ENCODE peak calls at places on chromosomes 7 and 10, in ten cellular contexts. One of them, this sample, is unnamed.

GRCh38 chr7:92797693-92798092 is 38.7 kb downstream of the CDK6 start:
- DNase-seq in A549: no peak
- DNase-seq in right lobe of liver: no peak
- DNase-seq in colonic mucosa: no peak
- DNase-seq in suprapubic skin: no peak
- DNase-seq in upper lobe of right lung: no peak
- DNase-seq in breast epithelium: no peak
- DNase-seq in PC-9: no peak
- DNase-seq in WERI-Rb-1: no peak
- DNase-seq in esophagus squamous epithelium: no peak
- DNase-seq in this sample: no peak

GRCh38 chr7:17448479-17449423 is 150.3 kb downstream of the AHR start:
- DNase-seq in suprapubic skin: no peak
- DNase-seq in upper lobe of right lung: no peak
- DNase-seq in esophagus squamous epithelium: no peak
- DNase-seq in colonic mucosa: no peak
- DNase-seq in breast epithelium: no peak
- DNase-seq in right lobe of liver: no peak
- DNase-seq in WERI-Rb-1: no peak
- DNase-seq in A549: no peak
- DNase-seq in PC-9: no peak
- DNase-seq in this sample: no peak

GRCh38 chr7:149495785-149496641 is 1.6 kb downstream of the ZNF746 start:
- DNase-seq in suprapubic skin: no peak
- DNase-seq in A549: no peak
- DNase-seq in PC-9: peak; percentile 47
- DNase-seq in right lobe of liver: peak; percentile 79
- DNase-seq in esophagus squamous epithelium: no peak
- DNase-seq in upper lobe of right lung: no peak
- DNase-seq in colonic mucosa: peak; percentile 63
- DNase-seq in breast epithelium: peak; percentile 54
- DNase-seq in WERI-Rb-1: no peak
- DNase-seq in this sample: no peak

GRCh38 chr7:151415375-151416112 is 5.7 kb upstream of the WDR86 start:
- DNase-seq in suprapubic skin: no peak
- DNase-seq in right lobe of liver: no peak
- DNase-seq in breast epithelium: no peak
- DNase-seq in WERI-Rb-1: no peak
- DNase-seq in PC-9: no peak
- DNase-seq in A549: no peak
- DNase-seq in colonic mucosa: no peak
- DNase-seq in upper lobe of right lung: peak; percentile 41
- DNase-seq in esophagus squamous epithelium: no peak
- DNase-seq in this sample: no peak

GRCh38 chr7:92560602-92561001 is 29.6 kb downstream of the FAM133B start:
- DNase-seq in PC-9: no peak
- DNase-seq in A549: no peak
- DNase-seq in right lobe of liver: no peak
- DNase-seq in WERI-Rb-1: no peak
- DNase-seq in esophagus squamous epithelium: no peak
- DNase-seq in breast epithelium: no peak
- DNase-seq in upper lobe of right lung: no peak
- DNase-seq in suprapubic skin: no peak
- DNase-seq in colonic mucosa: no peak
- DNase-seq in this sample: no peak

GRCh38 chr7:104973909-104974415 is 40.0 kb upstream of the KMT2E start:
- DNase-seq in A549: no peak
- DNase-seq in esophagus squamous epithelium: no peak
- DNase-seq in PC-9: no peak
- DNase-seq in colonic mucosa: peak; percentile 67
- DNase-seq in upper lobe of right lung: no peak
- DNase-seq in WERI-Rb-1: no peak
- DNase-seq in breast epithelium: no peak
- DNase-seq in suprapubic skin: no peak
- DNase-seq in right lobe of liver: no peak
- DNase-seq in this sample: no peak

GRCh38 chr7:106344861-106345260 is 60.1 kb upstream of the NAMPT start:
- DNase-seq in breast epithelium: no peak
- DNase-seq in PC-9: no peak
- DNase-seq in upper lobe of right lung: no peak
- DNase-seq in right lobe of liver: no peak
- DNase-seq in suprapubic skin: no peak
- DNase-seq in A549: no peak
- DNase-seq in colonic mucosa: no peak
- DNase-seq in WERI-Rb-1: no peak
- DNase-seq in esophagus squamous epithelium: no peak
- DNase-seq in this sample: no peak

GRCh38 chr7:1692500-1693418 is 22.7 kb downstream of the ELFN1 start:
- DNase-seq in breast epithelium: no peak
- DNase-seq in PC-9: no peak
- DNase-seq in suprapubic skin: peak; percentile 67
- DNase-seq in right lobe of liver: peak; percentile 33
- DNase-seq in esophagus squamous epithelium: no peak
- DNase-seq in colonic mucosa: no peak
- DNase-seq in WERI-Rb-1: peak; percentile 5
- DNase-seq in A549: no peak
- DNase-seq in upper lobe of right lung: peak; percentile 46
- DNase-seq in this sample: no peak

GRCh38 chr7:142668495-142668894 is 80.8 kb upstream of the PRSS1 start:
- DNase-seq in WERI-Rb-1: no peak
- DNase-seq in breast epithelium: no peak
- DNase-seq in suprapubic skin: no peak
- DNase-seq in esophagus squamous epithelium: no peak
- DNase-seq in A549: no peak
- DNase-seq in PC-9: no peak
- DNase-seq in upper lobe of right lung: no peak
- DNase-seq in colonic mucosa: no peak
- DNase-seq in right lobe of liver: no peak
- DNase-seq in this sample: no peak

DNA sequence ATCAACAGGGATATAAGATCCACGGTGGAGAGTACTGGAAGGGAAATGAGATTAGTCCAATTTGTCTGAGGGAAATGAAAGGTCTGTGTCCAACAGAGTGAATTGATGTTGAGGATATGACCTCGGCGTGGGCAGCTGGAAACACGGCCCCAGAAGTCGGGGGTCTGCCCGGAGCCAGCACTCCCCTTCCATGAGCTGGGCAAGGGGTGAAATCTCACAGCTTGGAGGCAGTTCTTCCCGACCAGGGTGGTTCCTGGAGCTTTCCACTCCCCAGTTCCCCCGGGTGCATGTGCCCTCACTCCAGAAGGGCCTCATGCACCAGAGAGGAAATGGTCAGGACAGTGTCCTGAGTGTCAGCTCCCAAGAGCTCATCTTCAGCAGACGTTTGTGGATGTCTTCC is 264.7 kb upstream of the PPP2R2D start:
- DNase-seq in WERI-Rb-1: no peak
- DNase-seq in esophagus squamous epithelium: no peak
- DNase-seq in upper lobe of right lung: no peak
- DNase-seq in colonic mucosa: no peak
- DNase-seq in breast epithelium: no peak
- DNase-seq in suprapubic skin: no peak
- DNase-seq in PC-9: no peak
- DNase-seq in A549: no peak
- DNase-seq in right lobe of liver: no peak
- DNase-seq in this sample: no peak
- H3K9me3 ChIP-seq in WERI-Rb-1: peaks cover 7% of the 10 kb centered on the region
- H3K9me3 ChIP-seq in esophagus squamous epithelium: peaks cover 4% of the 10 kb centered on the region
- H3K9me3 ChIP-seq in upper lobe of right lung: peaks cover 7% of the 10 kb centered on the region
- H3K9me3 ChIP-seq in colonic mucosa: no peaks in the 10 kb centered on the region
- H3K9me3 ChIP-seq in breast epithelium: peaks cover 9% of the 10 kb centered on the region
- H3K9me3 ChIP-seq in suprapubic skin: peaks cover 16% of the 10 kb centered on the region
- H3K9me3 ChIP-seq in PC-9: no peaks in the 10 kb centered on the region
- H3K9me3 ChIP-seq in A549: peaks cover 24% of the 10 kb centered on the region
- H3K9me3 ChIP-seq in right lobe of liver: no peaks in the 10 kb centered on the region
- H3K9me3 ChIP-seq in this sample: peaks cover 4% of the 10 kb centered on the region

GRCh38 chr7:69677054-69677847 is 79.0 kb downstream of the AUTS2 start:
- DNase-seq in right lobe of liver: no peak
- DNase-seq in breast epithelium: no peak
- DNase-seq in WERI-Rb-1: no peak
- DNase-seq in A549: peak; percentile 4
- DNase-seq in upper lobe of right lung: no peak
- DNase-seq in PC-9: no peak
- DNase-seq in colonic mucosa: no peak
- DNase-seq in suprapubic skin: no peak
- DNase-seq in esophagus squamous epithelium: no peak
- DNase-seq in this sample: no peak
- TF ChIP-seq CTCF in right lobe of liver: peak; percentile 17
- TF ChIP-seq CTCF in breast epithelium: no peak
- TF ChIP-seq CTCF in WERI-Rb-1: peak; percentile 44
- TF ChIP-seq CTCF in A549: no peak
- TF ChIP-seq CTCF in upper lobe of right lung: no peak
- TF ChIP-seq CTCF in PC-9: peak; percentile 44
- TF ChIP-seq CTCF in colonic mucosa: no peak
- TF ChIP-seq CTCF in suprapubic skin: no peak
- TF ChIP-seq CTCF in esophagus squamous epithelium: no peak
- TF ChIP-seq CTCF in this sample: peak; percentile 12

DNA sequence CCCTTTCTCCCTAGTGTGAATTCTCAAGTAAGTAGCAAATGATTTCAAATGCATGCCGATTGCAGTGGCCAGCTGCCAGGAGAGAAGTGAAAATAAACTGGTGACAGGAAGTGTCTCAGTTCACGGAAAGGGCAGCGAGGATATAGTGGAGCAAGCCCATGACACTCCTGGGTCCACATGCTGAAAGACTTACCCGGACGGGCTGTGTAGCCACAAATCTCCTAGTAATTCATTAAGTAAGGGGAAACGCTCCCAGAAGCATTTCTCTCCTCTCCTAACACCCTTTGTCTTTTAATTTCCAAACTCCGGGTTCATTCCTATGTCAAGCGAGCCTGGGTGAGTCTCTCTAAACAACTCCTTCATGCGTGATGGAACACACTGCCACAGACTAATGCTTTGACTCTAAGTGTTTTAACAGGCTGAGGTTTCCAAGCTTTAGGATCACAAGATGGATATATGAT is 125.6 kb downstream of the CYP26A1 start:
- DNase-seq in esophagus squamous epithelium: no peak
- DNase-seq in upper lobe of right lung: peak; percentile 76
- DNase-seq in colonic mucosa: peak; percentile 78
- DNase-seq in WERI-Rb-1: no peak
- DNase-seq in A549: no peak
- DNase-seq in suprapubic skin: no peak
- DNase-seq in right lobe of liver: peak; percentile 86
- DNase-seq in PC-9: peak; percentile 31
- DNase-seq in breast epithelium: peak; percentile 73
- DNase-seq in this sample: no peak
- H3K4me3 ChIP-seq in esophagus squamous epithelium: peak overlapping the region; percentile 8
- H3K4me3 ChIP-seq in upper lobe of right lung: peak overlapping the region; percentile 40
- H3K4me3 ChIP-seq in colonic mucosa: peak overlapping the region; percentile 5
- H3K4me3 ChIP-seq in WERI-Rb-1: no peak overlapping the region
- H3K4me3 ChIP-seq in A549: peak overlapping the region; percentile 37
- H3K4me3 ChIP-seq in suprapubic skin: peak overlapping the region; percentile 35
- H3K4me3 ChIP-seq in right lobe of liver: peak overlapping the region; percentile 50
- H3K4me3 ChIP-seq in PC-9: no peak overlapping the region
- H3K4me3 ChIP-seq in breast epithelium: peak overlapping the region; percentile 65
- H3K4me3 ChIP-seq in this sample: no peak overlapping the region

GRCh38 chr7:416761-417624 is 102.7 kb downstream of the PDGFA start:
- DNase-seq in WERI-Rb-1: no peak
- DNase-seq in PC-9: no peak
- DNase-seq in A549: no peak
- DNase-seq in breast epithelium: no peak
- DNase-seq in esophagus squamous epithelium: no peak
- DNase-seq in colonic mucosa: no peak
- DNase-seq in right lobe of liver: no peak
- DNase-seq in suprapubic skin: peak; percentile 80
- DNase-seq in upper lobe of right lung: peak; percentile 61
- DNase-seq in this sample: no peak
- H3K9me3 ChIP-seq in WERI-Rb-1: peaks cover 9% of the 10 kb centered on the region
- H3K9me3 ChIP-seq in PC-9: peaks cover 4% of the 10 kb centered on the region
- H3K9me3 ChIP-seq in A549: peaks cover 10% of the 10 kb centered on the region
- H3K9me3 ChIP-seq in breast epithelium: peaks cover 22% of the 10 kb centered on the region
- H3K9me3 ChIP-seq in esophagus squamous epithelium: peaks cover 7% of the 10 kb centered on the region
- H3K9me3 ChIP-seq in colonic mucosa: no peaks in the 10 kb centered on the region
- H3K9me3 ChIP-seq in right lobe of liver: no peaks in the 10 kb centered on the region
- H3K9me3 ChIP-seq in suprapubic skin: no peaks in the 10 kb centered on the region
- H3K9me3 ChIP-seq in upper lobe of right lung: peaks cover 13% of the 10 kb centered on the region
- H3K9me3 ChIP-seq in this sample: peaks cover 11% of the 10 kb centered on the region

GRCh38 chr10:52780391-52781155 is 8.0 kb upstream of the MBL2 start:
- DNase-seq in PC-9: no peak
- DNase-seq in right lobe of liver: no peak
- DNase-seq in upper lobe of right lung: no peak
- DNase-seq in WERI-Rb-1: no peak
- DNase-seq in suprapubic skin: no peak
- DNase-seq in esophagus squamous epithelium: no peak
- DNase-seq in A549: no peak
- DNase-seq in colonic mucosa: no peak
- DNase-seq in breast epithelium: no peak
- DNase-seq in this sample: no peak
- TF ChIP-seq CTCF in PC-9: peak; percentile 42
- TF ChIP-seq CTCF in right lobe of liver: no peak
- TF ChIP-seq CTCF in upper lobe of right lung: no peak
- TF ChIP-seq CTCF in WERI-Rb-1: no peak
- TF ChIP-seq CTCF in suprapubic skin: no peak
- TF ChIP-seq CTCF in esophagus squamous epithelium: no peak
- TF ChIP-seq CTCF in A549: no peak
- TF ChIP-seq CTCF in colonic mucosa: no peak
- TF ChIP-seq CTCF in breast epithelium: no peak
- TF ChIP-seq CTCF in this sample: no peak

This sample was measured in Caco-2.